ENCODE peak calls at places on chromosomes 12 and 14, in eight cellular contexts. B is NCI-H510A; V is NT2/D1; P is T-helper 17 cell; R is D721Med; H is ovary; E is NCI-H748 treated with DMSO at 0.1 percent for 48 hours; F is activated CD4-positive, CD25-positive, alpha-beta regulatory T cell. K is an unnamed sample.

GRCh38 chr12:30450872-30451271 is 244.8 kb downstream of the IPO8 start:
- DNase-seq in P (no peak), V (no peak), H (no peak), F (no peak), B (no peak), E (peak), R (no peak), K (no peak)

GRCh38 chr12:123973552-123974341 is 732 bp downstream of the ZNF664 start:
- DNase-seq in P (peak), R (no peak), F (no peak), B (no peak), E (peak), H (peak), V (no peak), K (no peak)

GRCh38 chr12:113103756-113104450 is 31.7 kb downstream of the RASAL1 start:
- DNase-seq in V (peak), E (no peak), R (no peak), B (no peak), F (peak), H (no peak), P (peak), K (no peak)

GRCh38 chr14:86596024-86596423 is 1066.1 kb downstream of the FLRT2 start:
- DNase-seq in B (no peak), P (no peak), E (no peak), V (no peak), R (no peak), H (no peak), F (no peak), K (no peak)

GRCh38 chr12:92408072-92408900 is 262.6 kb upstream of the BTG1 start:
- DNase-seq in E (peak), R (no peak), V (no peak), F (no peak), P (peak), B (peak), H (no peak), K (no peak)

GRCh38 chr14:96160030-96160912 is 44.4 kb upstream of the BDKRB2 start:
- DNase-seq in F (no peak), R (no peak), E (no peak), B (no peak), V (no peak), P (no peak), H (no peak), K (no peak)

GRCh38 chr14:60977848-60978247 is 3.0 kb downstream of the TRMT5 start:
- DNase-seq in F (no peak), P (no peak), V (no peak), R (no peak), E (no peak), B (no peak), H (no peak), K (no peak)

GRCh38 chr12:14984036-14984435 is 11.2 kb downstream of the PDE6H start:
- DNase-seq in B (no peak), P (no peak), E (no peak), F (no peak), V (no peak), R (no peak), H (no peak), K (no peak)

GRCh38 chr12:77001181-77001758 is 64.1 kb downstream of the E2F7 start:
- DNase-seq in H (no peak), R (no peak), E (peak), B (peak), P (no peak), F (no peak), V (no peak), K (no peak)

GRCh38 chr12:98793121-98793520 is 148.0 kb downstream of the APAF1 start:
- DNase-seq in B (no peak), P (no peak), V (no peak), R (no peak), F (no peak), H (no peak), E (no peak), K (no peak)

GRCh38 chr12:95874452-95874851 is 15.7 kb downstream of the SNRPF start:
- DNase-seq in B (no peak), R (no peak), P (no peak), E (no peak), V (no peak), F (no peak), H (no peak), K (no peak)

GRCh38 chr12:65294863-65295262 is 16.4 kb downstream of the MSRB3 start:
- DNase-seq in R (no peak), E (no peak), P (no peak), B (no peak), H (no peak), V (no peak), F (no peak), K (no peak)

GRCh38 chr14:55129086-55129427 is at the start of gene LGALS3:
- DNase-seq in R (peak), V (no peak), H (peak), F (peak), E (no peak), B (no peak), P (peak), K (peak)

GRCh38 chr12:1812650-1813302 is 7.6 kb upstream of the LRTM2 start:
- DNase-seq in E (no peak), R (no peak), H (no peak), V (no peak), P (no peak), F (no peak), B (no peak), K (peak)

K was measured in CD14-positive monocyte.